ENCODE peak calls at places on chromosomes 1 and 21, in nine cellular contexts. D, O, Z, Q, Y, V, N, P and I are unnamed samples.

GRCh38 chr1:231202125-231202633 is 38.8 kb upstream of the GNPAT start:
- DNase-seq in Q (no peak), Y (no peak), N (no peak), V (no peak), O (no peak), Z (no peak), D (no peak), P (no peak), I (no peak)

GRCh38 chr1:94537254-94537653 is 4.3 kb downstream of the F3 start:
- DNase-seq in N (no peak), Q (no peak), D (no peak), V (no peak), Z (no peak), O (no peak), P (no peak), Y (no peak), I (no peak)

GRCh38 chr1:41255978-41256377 is 13.9 kb upstream of the SCMH1 start:
- DNase-seq in Y (no peak), Q (no peak), Z (no peak), N (peak; percentile 43), D (no peak), V (no peak), P (no peak), O (peak; percentile 9), I (no peak)

GRCh38 chr21:41877901-41878830 is 978 bp downstream of the PRDM15 start:
- DNase-seq in P (peak; percentile 22), V (peak; percentile 31), D (no peak), Y (peak; percentile 40), Z (peak; percentile 40), O (peak; percentile 73), N (peak; percentile 60), Q (no peak), I (no peak)

GRCh38 chr21:36415375-36415774 is 30.2 kb downstream of the CHAF1B start:
- DNase-seq in P (no peak), D (no peak), Z (no peak), V (no peak), O (no peak), Y (no peak), Q (no peak), N (no peak), I (no peak)

GRCh38 chr1:85867189-85867588 is 159.0 kb upstream of the ZNHIT6 start:
- DNase-seq in P (no peak), N (no peak), Z (no peak), V (no peak), O (no peak), Q (no peak), D (no peak), Y (no peak), I (no peak)

GRCh38 chr1:214125819-214126218 is 138.0 kb downstream of the PROX1 start:
- DNase-seq in D (no peak), O (no peak), Z (no peak), P (no peak), V (no peak), Q (no peak), Y (no peak), N (no peak), I (no peak)

GRCh38 chr21:15768045-15768601 is 38.3 kb downstream of the USP25 start:
- DNase-seq in O (no peak), P (no peak), V (no peak), Q (no peak), Z (no peak), Y (no peak), N (no peak), D (no peak), I (no peak)

GRCh38 chr1:34460193-34460592 is 283.5 kb downstream of the C1orf94 start:
- DNase-seq in O (no peak), Y (no peak), D (peak; percentile 47), V (peak; percentile 16), Z (peak; percentile 73), Q (no peak), P (no peak), N (peak; percentile 1), I (no peak)

GRCh38 chr1:22658385-22659163 is 5.5 kb downstream of the C1QB start:
- DNase-seq in Z (no peak), V (no peak), D (no peak), Y (no peak), P (no peak), Q (no peak), O (no peak), N (no peak), I (no peak)
- TF ChIP-seq CTCF in Z (no peak), V (no peak), D (peak; percentile 33), Y (no peak), P (no peak), Q (no peak), O (peak; percentile 22), N (no peak), I (peak; percentile 3)

GRCh38 chr1:202835548-202836072 is 24.9 kb downstream of the PCAT6 start:
- DNase-seq in O (no peak), V (no peak), N (no peak), P (no peak), Q (no peak), Z (no peak), Y (no peak), D (no peak), I (no peak)
- H3K4me3 ChIP-seq in O (no peak overlapping the region), V (no peak overlapping the region), N (no peak overlapping the region), P (no peak overlapping the region), Q (no peak overlapping the region), Z (no peak overlapping the region), Y (no peak overlapping the region), D (no peak overlapping the region), I (no peak overlapping the region)

DNA sequence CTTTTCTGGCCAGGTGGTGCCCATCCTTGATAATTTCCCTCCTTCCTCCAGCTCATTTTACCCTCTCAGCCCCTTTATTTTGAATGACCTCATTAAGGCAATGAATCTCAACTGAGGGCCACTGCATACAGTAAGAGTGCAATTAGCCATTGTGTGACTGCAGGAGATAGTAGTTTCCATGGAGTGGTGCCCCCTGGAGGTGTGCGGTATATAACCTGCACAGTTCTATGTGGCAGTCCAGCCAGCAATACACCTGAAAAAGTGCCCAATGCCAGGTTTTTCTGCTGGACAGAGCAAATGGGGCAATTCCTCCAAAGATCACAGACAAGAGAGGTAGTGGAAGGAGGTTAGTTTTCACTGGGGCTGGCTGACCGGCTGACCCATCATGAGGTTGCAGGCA is 25.9 kb upstream of the LRRC38 start:
- DNase-seq in D (no peak), N (no peak), Q (no peak), V (no peak), O (no peak), P (no peak), Y (no peak), Z (no peak), I (no peak)
- TF ChIP-seq CTCF in D (peak; percentile 19), N (no peak), Q (no peak), V (no peak), O (no peak), P (no peak), Y (no peak), Z (no peak), I (no peak)

GRCh38 chr1:112262301-112262700 is 133.7 kb upstream of the CTTNBP2NL start:
- DNase-seq in O (no peak), Z (no peak), P (no peak), D (no peak), Q (no peak), N (no peak), V (no peak), Y (no peak), I (no peak)

GRCh38 chr1:112265946-112266345 is 130.1 kb upstream of the CTTNBP2NL start:
- DNase-seq in P (no peak), V (no peak), Y (no peak), D (no peak), N (no peak), O (no peak), Q (no peak), Z (no peak), I (no peak)

GRCh38 chr1:112263464-112263863 is 132.6 kb upstream of the CTTNBP2NL start:
- DNase-seq in Y (no peak), Z (no peak), D (no peak), O (peak; percentile 5), V (peak; percentile 2), N (peak; percentile 80), P (no peak), Q (no peak), I (peak; percentile 1)

GRCh38 chr1:112264553-112264952 is 131.5 kb upstream of the CTTNBP2NL start:
- DNase-seq in Q (no peak), P (no peak), Y (no peak), N (peak; percentile 39), Z (peak; percentile 7), V (no peak), O (no peak), D (no peak), I (no peak)

DNA sequence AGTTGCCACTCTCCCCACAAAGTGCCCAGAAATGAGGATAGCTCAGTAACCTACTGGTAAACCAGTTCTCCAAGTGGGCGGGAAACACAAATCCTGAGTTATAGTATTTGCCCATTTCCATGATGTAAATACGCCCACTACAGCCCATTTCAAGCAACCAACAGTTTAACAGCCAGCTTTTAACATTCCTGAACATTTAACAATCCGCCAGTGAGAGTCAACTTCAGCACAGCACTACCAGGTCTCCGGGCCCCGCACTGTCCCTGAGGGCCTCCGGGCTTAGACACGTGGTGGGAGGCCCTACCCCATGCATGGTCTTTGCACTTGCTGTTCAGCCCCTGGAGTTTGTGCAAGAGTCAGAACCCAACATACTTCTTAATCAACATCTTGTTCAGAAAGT is 132.0 kb upstream of the CTTNBP2NL start:
- DNase-seq in V (no peak), P (no peak), N (peak; percentile 19), O (no peak), Y (no peak), D (no peak), Q (no peak), Z (no peak), I (no peak)
- H3K4me3 ChIP-seq in V (no peak overlapping the region), P (no peak overlapping the region), N (no peak overlapping the region), O (no peak overlapping the region), Y (no peak overlapping the region), D (no peak overlapping the region), Q (no peak overlapping the region), Z (no peak overlapping the region), I (no peak overlapping the region)

DNA sequence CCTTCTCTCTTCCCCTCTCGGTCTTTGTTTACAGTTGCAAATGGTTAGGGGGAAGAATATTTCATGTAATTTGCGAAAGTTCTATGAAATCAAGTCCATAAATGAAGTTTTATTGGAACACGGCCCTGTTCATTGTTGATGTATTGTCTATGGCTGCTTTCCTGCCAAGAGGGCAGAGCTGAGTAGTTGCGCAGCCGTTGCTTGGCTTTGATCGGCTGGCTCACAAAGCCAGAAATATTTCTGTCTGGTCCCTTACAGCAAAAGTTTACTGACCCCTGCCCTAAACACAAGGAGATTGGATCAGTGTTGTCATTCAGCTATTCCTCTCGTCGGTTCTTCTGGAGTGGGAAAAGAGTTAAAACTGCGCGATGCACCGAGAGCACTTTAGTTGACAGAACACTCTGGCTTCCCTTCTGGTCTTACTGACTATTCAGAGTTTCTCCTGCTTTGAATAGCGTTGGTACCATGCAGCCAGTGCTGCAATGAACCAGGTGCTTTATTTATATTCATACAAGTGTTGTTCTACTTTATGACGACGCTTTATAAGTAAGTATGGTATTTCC is 831 bp downstream of the ZBTB40 start:
- DNase-seq in D (no peak), Q (no peak), Y (no peak), O (peak; percentile 65), N (peak; percentile 60), Z (peak; percentile 45), V (no peak), P (no peak), I (no peak)
- TF ChIP-seq CTCF in D (no peak), Q (no peak), Y (no peak), O (no peak), N (peak; percentile 5), Z (no peak), V (no peak), P (no peak), I (no peak)

GRCh38 chr21:44510508-44511218 is 29.3 kb downstream of the KRTAP10-1 start:
- DNase-seq in O (no peak), N (peak; percentile 39), Z (peak; percentile 72), D (peak; percentile 85), P (no peak), Y (no peak), Q (no peak), V (no peak), I (no peak)
- H3K4me3 ChIP-seq in O (no peak overlapping the region), N (no peak overlapping the region), Z (no peak overlapping the region), D (peak overlapping the region; percentile 45), P (no peak overlapping the region), Y (no peak overlapping the region), Q (no peak overlapping the region), V (no peak overlapping the region), I (no peak overlapping the region)